ENCODE peak calls at places on chromosomes 6 and 20, in five cellular contexts. F is H9, Y is H1, D is trophoblast cell, M is mesenchymal stem cell. V is an unnamed sample.

GRCh38 chr6:26431258-26432162 is 8.8 kb upstream of the BTN3A3 start:
- DNase-seq in Y (no peak), M (no peak), F (no peak), D (no peak), V (no peak)

GRCh38 chr6:105608393-105608705 is 205.5 kb upstream of the PREP start:
- DNase-seq in M (no peak), D (no peak), F (no peak), Y (no peak), V (no peak)

GRCh38 chr20:7723284-7723683 is 217.0 kb downstream of the HAO1 start:
- DNase-seq in M (no peak), F (no peak), Y (no peak), D (no peak), V (no peak)

GRCh38 chr6:2072450-2072849 is 173.0 kb downstream of the GMDS start:
- DNase-seq in F (no peak), M (no peak), Y (no peak), D (no peak), V (no peak)

GRCh38 chr6:33788694-33789549 is at the start of gene LEMD2:
- DNase-seq in F (peak; percentile 93), D (peak; percentile 82), M (peak; percentile 93), Y (peak; percentile 95), V (peak; percentile 80)

GRCh38 chr6:156890627-156891300 is 113.6 kb downstream of the ARID1B start:
- DNase-seq in D (no peak), Y (no peak), M (peak; percentile 46), F (no peak), V (no peak)

GRCh38 chr6:3884007-3884745 is 35.0 kb downstream of the FAM50B start:
- DNase-seq in F (no peak), M (peak; percentile 52), Y (no peak), D (peak; percentile 29), V (no peak)

GRCh38 chr6:25006565-25007001 is 70.8 kb upstream of the RIPOR2 start:
- DNase-seq in F (no peak), Y (no peak), M (peak; percentile 68), D (peak; percentile 42), V (no peak)

GRCh38 chr6:158324136-158324535 is 11.9 kb downstream of the TULP4 start:
- DNase-seq in Y (no peak), F (no peak), M (peak; percentile 42), D (no peak), V (no peak)

GRCh38 chr6:117389227-117390057 is 36.3 kb downstream of the ROS1 start:
- DNase-seq in D (peak; percentile 30), M (no peak), F (no peak), Y (no peak), V (no peak)

GRCh38 chr6:111800468-111800760 is 72.8 kb downstream of the FYN start:
- DNase-seq in F (no peak), D (no peak), M (no peak), Y (no peak), V (no peak)

GRCh38 chr20:3874194-3874824 is 14.9 kb upstream of the PANK2 start:
- DNase-seq in F (no peak), Y (no peak), D (no peak), M (no peak), V (no peak)

GRCh38 chr6:100775667-100776066 is 105.5 kb downstream of the ASCC3 start:
- DNase-seq in Y (no peak), M (peak; percentile 11), F (no peak), D (no peak), V (no peak)

GRCh38 chr6:85421963-85422362 is 27.9 kb upstream of the NT5E start:
- DNase-seq in D (peak; percentile 63), M (no peak), F (no peak), Y (no peak), V (no peak)

GRCh38 chr20:43448748-43449535 is 8.8 kb upstream of the SRSF6 start:
- DNase-seq in Y (peak; percentile 60), M (peak; percentile 53), F (peak; percentile 66), D (no peak), V (peak; percentile 26)

GRCh38 chr20:44211177-44212039 is 837 bp upstream of the OSER1 start:
- DNase-seq in D (no peak), F (no peak), Y (no peak), M (peak; percentile 38), V (no peak)

GRCh38 chr6:122400467-122401089 is 1.1 kb downstream of the HSF2 start:
- DNase-seq in D (no peak), Y (no peak), M (peak; percentile 15), F (no peak), V (no peak)

GRCh38 chr6:38906582-38906981 is 142.0 kb upstream of the GLP1R start:
- DNase-seq in Y (no peak), F (no peak), M (no peak), D (no peak), V (no peak)

GRCh38 chr6:153130515-153131036 is 506 bp downstream of the RGS17 start:
- DNase-seq in F (no peak), D (no peak), M (no peak), Y (peak; percentile 67), V (peak; percentile 8)

GRCh38 chr6:11143394-11144371 is 32.2 kb upstream of the ERVFRD-1 start:
- DNase-seq in Y (no peak), D (peak; percentile 91), F (no peak), M (peak; percentile 97), V (no peak)

GRCh38 chr20:43563429-43563828 is 4.6 kb downstream of the SGK2 start:
- DNase-seq in D (no peak), F (no peak), M (no peak), Y (no peak), V (no peak)

GRCh38 chr20:9119776-9120175 is 50.9 kb downstream of the PLCB4 start:
- DNase-seq in M (no peak), Y (no peak), F (no peak), D (peak; percentile 20), V (no peak)

GRCh38 chr6:73969982-73970960 is 274.3 kb downstream of the CD109 start:
- DNase-seq in D (peak; percentile 11), Y (no peak), F (no peak), M (peak; percentile 73), V (peak; percentile 67)

GRCh38 chr20:62319346-62319909 is 16.6 kb downstream of the ADRM1 start:
- DNase-seq in M (no peak), Y (no peak), F (no peak), D (no peak), V (no peak)

GRCh38 chr20:4040283-4041179 is 25.2 kb upstream of the RNF24 start:
- DNase-seq in M (no peak), Y (peak; percentile 34), F (no peak), D (no peak), V (no peak)

GRCh38 chr20:49446808-49447207 is 35.7 kb downstream of the KCNB1 start:
- DNase-seq in F (peak; percentile 71), Y (peak; percentile 65), M (peak; percentile 9), D (no peak), V (peak; percentile 36)

GRCh38 chr20:22506827-22507226 is 77.5 kb downstream of the FOXA2 start:
- DNase-seq in M (no peak), Y (no peak), D (no peak), F (no peak), V (no peak)

GRCh38 chr6:64250126-64250525 is 614.5 kb downstream of the PHF3 start:
- DNase-seq in F (no peak), Y (no peak), D (no peak), M (no peak), V (no peak)

GRCh38 chr6:111791415-111791814 is 81.8 kb downstream of the FYN start:
- DNase-seq in Y (no peak), F (no peak), M (peak; percentile 58), D (no peak), V (no peak)

GRCh38 chr20:51193066-51193772 is 170.3 kb upstream of the KCNG1 start:
- DNase-seq in D (no peak), M (peak; percentile 58), F (no peak), Y (no peak), V (no peak)

GRCh38 chr6:31760790-31761189 is 1.7 kb upstream of the SAPCD1 start:
- DNase-seq in D (no peak), M (no peak), Y (no peak), F (no peak), V (no peak)

GRCh38 chr20:17925300-17925939 is 43.2 kb downstream of the SNX5 start:
- DNase-seq in F (no peak), M (no peak), D (no peak), Y (no peak), V (no peak)

GRCh38 chr20:22213271-22213670 is 371.1 kb downstream of the FOXA2 start:
- DNase-seq in M (no peak), D (no peak), F (no peak), Y (no peak), V (no peak)

GRCh38 chr6:122869437-122870024 is 80.5 kb downstream of the SMPDL3A start:
- DNase-seq in D (peak; percentile 35), M (peak; percentile 60), F (peak; percentile 50), Y (no peak), V (peak; percentile 36)

GRCh38 chr20:35454881-35455609 is at the start of gene CEP250:
- DNase-seq in Y (peak; percentile 96), F (peak; percentile 98), M (peak; percentile 96), D (peak; percentile 97), V (peak; percentile 98)
- H3K4ac ChIP-seq in Y (peak within 1 kb of the TSS; percentile 30), F (no peak within 1 kb of the TSS), M (peak within 1 kb of the TSS; percentile 35), D (peak within 1 kb of the TSS; percentile 70), V (no peak within 1 kb of the TSS)

GRCh38 chr6:107962723-107963122 is 4.7 kb upstream of the SEC63 start:
- DNase-seq in Y (no peak), D (no peak), M (no peak), F (no peak), V (no peak)
- H2BK12ac ChIP-seq in Y (no peak overlapping the region), D (no peak overlapping the region), M (no peak overlapping the region), F (no peak overlapping the region), V (no peak overlapping the region)

GRCh38 chr6:129635396-129636164 is 74.4 kb downstream of the ARHGAP18 start:
- DNase-seq in F (no peak), D (no peak), M (peak; percentile 49), Y (no peak), V (no peak)
- H3K4ac ChIP-seq in F (no peak overlapping the region), D (no peak overlapping the region), M (peak overlapping the region; percentile 47), Y (no peak overlapping the region), V (no peak overlapping the region)

GRCh38 chr6:96675617-96676016 is 112.7 kb downstream of the FHL5 start:
- DNase-seq in M (no peak), Y (no peak), D (no peak), F (no peak), V (no peak)
- H2BK12ac ChIP-seq in M (no peak overlapping the region), Y (no peak overlapping the region), D (no peak overlapping the region), F (no peak overlapping the region), V (no peak overlapping the region)

V was measured in neuronal stem cell.